ENCODE peak calls at places on chromosomes 5 and 9, in four cellular contexts. Q, S, V and L are unnamed samples.

GRCh38 chr9:86353591-86354047 is 591 bp downstream of the TUT7 start:
- DNase-seq in Q (no peak), S (no peak), V (peak; percentile 55), L (no peak)

GRCh38 chr5:34924462-34924765 is 4.9 kb upstream of the DNAJC21 start:
- DNase-seq in Q (no peak), S (no peak), V (no peak), L (no peak)

GRCh38 chr5:10220253-10220652 is 29.4 kb downstream of the ATPSCKMT start:
- DNase-seq in Q (no peak), S (no peak), V (no peak), L (no peak)

GRCh38 chr9:76893395-76893932 is 12.4 kb downstream of the PRUNE2 start:
- DNase-seq in Q (no peak), S (no peak), V (no peak), L (no peak)

GRCh38 chr5:95620870-95621838 is 1.3 kb downstream of the GPR150 start:
- DNase-seq in Q (peak; percentile 84), S (peak; percentile 75), V (no peak), L (peak; percentile 74)

GRCh38 chr9:76677481-76678055 is 86.7 kb upstream of the PCA3 start:
- DNase-seq in Q (no peak), S (no peak), V (no peak), L (no peak)

GRCh38 chr5:76608833-76609232 is 14.4 kb downstream of the F2RL2 start:
- DNase-seq in Q (no peak), S (no peak), V (no peak), L (no peak)

GRCh38 chr5:155689403-155689802 is 637.6 kb upstream of the SGCD start:
- DNase-seq in Q (no peak), S (no peak), V (no peak), L (no peak)

GRCh38 chr5:142852799-142853198 is 82.6 kb downstream of the ARHGAP26 start:
- DNase-seq in Q (no peak), S (no peak), V (no peak), L (no peak)

GRCh38 chr5:82351754-82352145 is 73.6 kb upstream of the RPS23 start:
- DNase-seq in Q (no peak), S (no peak), V (peak; percentile 26), L (no peak)

GRCh38 chr5:151719228-151719861 is 32.6 kb upstream of the SPARC start:
- DNase-seq in Q (no peak), S (no peak), V (no peak), L (no peak)
- H3K4me3 ChIP-seq in Q (no peak overlapping the region), S (no peak overlapping the region), V (no peak overlapping the region), L (no peak overlapping the region)

GRCh38 chr5:147037517-147038205 is 159.1 kb upstream of the PPP2R2B start:
- DNase-seq in Q (no peak), S (no peak), V (no peak), L (no peak)
- H3K27ac ChIP-seq in Q (no peak overlapping the region), S (no peak overlapping the region), V (no peak overlapping the region), L (no peak overlapping the region)

GRCh38 chr5:61752588-61752987 is 420.5 kb downstream of the ZSWIM6 start:
- DNase-seq in Q (no peak), S (no peak), V (no peak), L (no peak)

GRCh38 chr5:61755726-61756125 is 423.7 kb downstream of the ZSWIM6 start:
- DNase-seq in Q (no peak), S (no peak), V (no peak), L (no peak)

GRCh38 chr5:61758711-61759110 is 426.7 kb downstream of the ZSWIM6 start:
- DNase-seq in Q (no peak), S (no peak), V (no peak), L (no peak)

GRCh38 chr5:61754792-61755191 is 422.7 kb downstream of the ZSWIM6 start:
- DNase-seq in Q (no peak), S (no peak), V (no peak), L (no peak)
- H3K4me3 ChIP-seq in Q (no peak overlapping the region), S (no peak overlapping the region), V (no peak overlapping the region), L (no peak overlapping the region)

GRCh38 chr5:38921174-38921573 is 75.4 kb downstream of the OSMR start:
- DNase-seq in Q (no peak), S (no peak), V (no peak), L (no peak)

GRCh38 chr5:38926121-38926520 is 80.3 kb downstream of the OSMR start:
- DNase-seq in Q (no peak), S (no peak), V (no peak), L (no peak)

GRCh38 chr5:38923661-38924451 is 78.0 kb downstream of the OSMR start:
- DNase-seq in Q (no peak), S (no peak), V (no peak), L (no peak)

GRCh38 chr5:38925154-38925925 is 79.5 kb downstream of the OSMR start:
- DNase-seq in Q (no peak), S (no peak), V (no peak), L (no peak)

GRCh38 chr5:38922199-38922598 is 76.4 kb downstream of the OSMR start:
- DNase-seq in Q (no peak), S (no peak), V (peak; percentile 55), L (peak; percentile 73)
- H3K27ac ChIP-seq in Q (no peak overlapping the region), S (no peak overlapping the region), V (no peak overlapping the region), L (no peak overlapping the region)

DNA sequence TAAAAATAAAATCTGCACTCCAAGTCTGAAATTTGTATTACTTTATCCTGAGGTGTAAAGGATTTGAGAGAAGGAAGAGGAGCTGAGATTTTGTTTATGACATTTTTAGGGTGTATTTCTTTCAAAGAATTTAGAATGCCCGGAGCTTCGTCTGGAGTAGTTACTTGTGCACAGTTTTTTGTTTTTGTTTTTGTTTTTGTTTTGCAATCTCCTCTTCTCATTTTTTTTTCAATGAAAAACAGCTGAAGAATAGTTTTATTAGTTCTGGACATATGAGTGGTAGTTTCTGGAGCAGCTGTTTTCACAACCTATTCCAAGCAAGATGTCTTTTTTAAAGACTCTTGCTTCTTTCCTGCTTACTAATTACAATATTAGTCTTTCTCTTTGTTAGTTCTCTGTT is 408.2 kb upstream of the PTGER4 start:
- DNase-seq in Q (no peak), S (no peak), V (no peak), L (no peak)
- H3K4me3 ChIP-seq in Q (no peak overlapping the region), S (no peak overlapping the region), V (no peak overlapping the region), L (no peak overlapping the region)

GRCh38 chr5:150612405-150612804 is 28.1 kb upstream of the SYNPO start:
- DNase-seq in Q (no peak), S (no peak), V (no peak), L (no peak)

GRCh38 chr5:150611026-150611425 is 29.4 kb upstream of the SYNPO start:
- DNase-seq in Q (no peak), S (no peak), V (no peak), L (no peak)

GRCh38 chr5:150608991-150609390 is 31.5 kb upstream of the SYNPO start:
- DNase-seq in Q (no peak), S (peak; percentile 3), V (no peak), L (no peak)

GRCh38 chr5:150607991-150608390 is 32.5 kb upstream of the SYNPO start:
- DNase-seq in Q (no peak), S (peak; percentile 15), V (no peak), L (no peak)

DNA sequence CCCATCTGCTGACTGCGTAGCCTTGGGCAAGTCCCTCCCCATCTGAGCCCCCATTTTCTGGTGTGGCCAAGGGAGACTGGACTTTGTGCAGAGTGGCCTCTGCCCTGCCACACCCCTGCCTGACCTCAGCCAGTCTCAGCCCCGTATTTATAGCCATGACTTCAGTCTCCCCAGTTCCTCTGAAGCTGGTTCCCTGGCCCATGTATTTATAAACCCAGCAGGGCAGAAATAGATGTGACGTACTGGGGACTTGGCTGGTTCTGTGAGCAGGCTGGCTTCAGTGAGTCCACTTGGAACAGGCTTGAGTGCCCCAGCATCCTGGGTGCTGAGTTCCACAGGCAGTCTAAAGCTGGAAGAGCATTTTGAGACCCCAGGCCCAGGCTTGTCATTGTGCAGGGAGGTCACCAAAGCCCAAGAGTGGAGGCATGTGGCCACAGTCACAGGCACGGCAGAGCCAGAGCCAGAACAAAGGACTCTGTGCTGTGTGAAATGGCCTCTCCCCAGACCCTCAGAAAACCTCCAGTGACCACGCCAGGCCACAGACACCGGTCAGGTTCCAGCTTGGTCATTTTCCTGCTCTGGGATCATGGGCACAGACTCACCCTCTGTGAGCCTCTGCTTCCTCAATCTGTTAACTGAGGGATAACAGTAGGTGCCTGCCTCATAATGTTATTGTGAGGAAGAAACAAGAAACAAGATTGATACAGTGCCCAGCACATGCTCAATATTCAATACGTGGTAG is 30.4 kb upstream of the SYNPO start:
- DNase-seq in Q (peak; percentile 54), S (peak; percentile 41), V (no peak), L (no peak)
- H3K27ac ChIP-seq in Q (no peak overlapping the region), S (peak overlapping the region; percentile 75), V (peak overlapping the region; percentile 58), L (peak overlapping the region; percentile 26)

DNA sequence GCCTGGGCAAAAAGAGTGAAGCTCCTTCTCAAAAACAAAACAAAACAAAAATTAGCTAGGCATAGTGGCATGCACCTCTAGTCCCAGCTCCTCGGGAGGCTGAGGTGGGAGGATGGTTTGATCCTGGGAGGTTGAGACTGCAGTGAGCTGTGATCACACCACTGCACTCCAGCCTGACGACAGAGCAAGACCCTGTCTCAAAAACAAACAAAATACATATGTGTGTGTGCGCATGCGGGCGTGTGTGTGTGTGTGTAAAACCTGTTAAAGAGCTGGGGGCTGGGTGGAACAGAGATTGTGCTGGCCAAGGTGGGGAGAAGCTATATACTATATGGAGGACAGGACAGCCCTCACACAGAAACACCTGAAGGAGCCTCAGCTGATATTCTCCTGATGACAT is 27.4 kb upstream of the DENND4C start:
- DNase-seq in Q (no peak), S (no peak), V (no peak), L (no peak)
- H3K4me3 ChIP-seq in Q (no peak overlapping the region), S (no peak overlapping the region), V (no peak overlapping the region), L (no peak overlapping the region)

DNA sequence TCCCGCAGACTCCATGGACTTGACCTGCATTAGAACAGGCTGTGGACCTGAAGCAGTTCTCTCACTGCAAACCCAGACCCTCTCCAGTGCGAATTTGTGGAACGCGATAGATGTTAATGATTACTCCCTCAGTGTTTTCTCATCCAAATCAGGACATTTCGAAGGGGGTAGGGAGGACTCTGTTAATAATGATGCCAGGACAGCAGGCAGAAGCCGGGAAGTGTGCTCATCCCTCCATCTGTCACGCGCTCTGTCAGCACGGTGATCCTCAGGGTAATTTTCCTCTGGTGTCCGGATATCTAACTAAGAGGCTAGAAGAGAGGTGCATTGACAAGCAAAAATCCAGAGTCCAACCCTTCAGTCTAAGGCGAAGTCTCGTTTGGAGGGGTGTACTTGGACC is 18.8 kb downstream of the RAPGEF1 start:
- DNase-seq in Q (peak; percentile 58), S (no peak), V (no peak), L (no peak)
- H3K27ac ChIP-seq in Q (no peak overlapping the region), S (peak overlapping the region; percentile 79), V (no peak overlapping the region), L (no peak overlapping the region)

DNA sequence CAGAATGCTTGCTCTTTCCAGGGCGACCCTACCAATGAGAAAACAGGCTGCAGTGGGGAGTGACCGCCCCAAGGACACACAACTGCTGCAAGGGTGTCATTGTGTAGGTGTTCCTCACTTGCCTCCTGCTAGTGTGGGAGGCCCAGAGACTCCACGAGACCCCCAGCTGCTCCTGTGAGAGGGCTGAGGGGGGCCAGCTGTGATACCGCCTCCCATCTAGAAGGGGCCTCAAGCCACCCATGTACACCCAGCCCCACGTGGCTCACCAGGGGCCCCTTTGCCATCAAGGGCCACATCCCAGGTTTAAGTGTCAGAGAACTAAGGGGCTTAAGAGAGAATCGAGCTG is 1.3 kb upstream of the ASS1 start:
- DNase-seq in Q (no peak), S (no peak), V (no peak), L (no peak)
- H3K4me3 ChIP-seq in Q (no peak overlapping the region), S (no peak overlapping the region), V (no peak overlapping the region), L (no peak overlapping the region)

GRCh38 chr5:75522025-75522424 is 10.3 kb downstream of the POLK start:
- DNase-seq in Q (no peak), S (no peak), V (no peak), L (no peak)
- H3K27ac ChIP-seq in Q (no peak overlapping the region), S (no peak overlapping the region), V (no peak overlapping the region), L (no peak overlapping the region)